ENCODE peak calls at places on chromosomes 2 and 18, in six cellular contexts. One of them, this sample, is unnamed.

GRCh38 chr2:151843669-151844017 is 15.4 kb upstream of the ARL5A start:
- DNase-seq in suprapubic skin: no peak
- DNase-seq in cardiac muscle cell: no peak
- DNase-seq in tibial nerve: no peak
- DNase-seq in dorsolateral prefrontal cortex: no peak
- DNase-seq in astrocyte of the spinal cord: no peak
- DNase-seq in this sample: no peak

GRCh38 chr2:157032019-157032418 is 225.5 kb upstream of the GALNT5 start:
- DNase-seq in suprapubic skin: no peak
- DNase-seq in cardiac muscle cell: no peak
- DNase-seq in tibial nerve: no peak
- DNase-seq in dorsolateral prefrontal cortex: no peak
- DNase-seq in astrocyte of the spinal cord: peak; percentile 94
- DNase-seq in this sample: no peak

GRCh38 chr2:128449226-128450061 is 130.8 kb upstream of the HS6ST1 start:
- DNase-seq in suprapubic skin: peak; percentile 50
- DNase-seq in cardiac muscle cell: no peak
- DNase-seq in tibial nerve: no peak
- DNase-seq in dorsolateral prefrontal cortex: no peak
- DNase-seq in astrocyte of the spinal cord: no peak
- DNase-seq in this sample: peak; percentile 8

GRCh38 chr2:108554530-108554929 is 20.3 kb downstream of the LIMS1 start:
- DNase-seq in suprapubic skin: no peak
- DNase-seq in cardiac muscle cell: no peak
- DNase-seq in tibial nerve: no peak
- DNase-seq in dorsolateral prefrontal cortex: no peak
- DNase-seq in astrocyte of the spinal cord: no peak
- DNase-seq in this sample: no peak

GRCh38 chr2:3661149-3661660 is 3.2 kb downstream of the ALLC start:
- DNase-seq in suprapubic skin: no peak
- DNase-seq in cardiac muscle cell: no peak
- DNase-seq in tibial nerve: no peak
- DNase-seq in dorsolateral prefrontal cortex: no peak
- DNase-seq in astrocyte of the spinal cord: no peak
- DNase-seq in this sample: no peak

GRCh38 chr18:70288851-70289328 is at the start of gene SOCS6:
- DNase-seq in suprapubic skin: peak; percentile 68
- DNase-seq in cardiac muscle cell: peak; percentile 78
- DNase-seq in tibial nerve: no peak
- DNase-seq in dorsolateral prefrontal cortex: peak; percentile 21
- DNase-seq in astrocyte of the spinal cord: peak; percentile 58
- DNase-seq in this sample: peak; percentile 60

GRCh38 chr2:158723311-158723838 is 71.7 kb upstream of the DAPL1 start:
- DNase-seq in suprapubic skin: no peak
- DNase-seq in cardiac muscle cell: no peak
- DNase-seq in tibial nerve: no peak
- DNase-seq in dorsolateral prefrontal cortex: peak; percentile 95
- DNase-seq in astrocyte of the spinal cord: no peak
- DNase-seq in this sample: no peak

GRCh38 chr2:161273038-161273760 is 35.0 kb upstream of the PSMD14 start:
- DNase-seq in suprapubic skin: no peak
- DNase-seq in cardiac muscle cell: peak; percentile 75
- DNase-seq in tibial nerve: peak; percentile 85
- DNase-seq in dorsolateral prefrontal cortex: no peak
- DNase-seq in astrocyte of the spinal cord: peak; percentile 76
- DNase-seq in this sample: no peak

GRCh38 chr2:121659933-121660332 is 10.7 kb upstream of the CLASP1 start:
- DNase-seq in suprapubic skin: no peak
- DNase-seq in cardiac muscle cell: no peak
- DNase-seq in tibial nerve: no peak
- DNase-seq in dorsolateral prefrontal cortex: no peak
- DNase-seq in astrocyte of the spinal cord: no peak
- DNase-seq in this sample: no peak

GRCh38 chr2:62197017-62197586 is 1.2 kb downstream of the B3GNT2 start:
- DNase-seq in suprapubic skin: no peak
- DNase-seq in cardiac muscle cell: peak; percentile 29
- DNase-seq in tibial nerve: no peak
- DNase-seq in dorsolateral prefrontal cortex: no peak
- DNase-seq in astrocyte of the spinal cord: no peak
- DNase-seq in this sample: peak; percentile 34

GRCh38 chr18:30527226-30527625 is 515.3 kb downstream of the DSC3 start:
- DNase-seq in suprapubic skin: no peak
- DNase-seq in cardiac muscle cell: peak; percentile 38
- DNase-seq in tibial nerve: no peak
- DNase-seq in dorsolateral prefrontal cortex: no peak
- DNase-seq in astrocyte of the spinal cord: no peak
- DNase-seq in this sample: no peak

GRCh38 chr18:80159713-80160636 is 50.9 kb downstream of the ADNP2 start:
- DNase-seq in suprapubic skin: no peak
- DNase-seq in cardiac muscle cell: no peak
- DNase-seq in tibial nerve: no peak
- DNase-seq in dorsolateral prefrontal cortex: peak; percentile 28
- DNase-seq in astrocyte of the spinal cord: no peak
- DNase-seq in this sample: no peak

GRCh38 chr18:46649071-46649862 is 7.8 kb downstream of the LOXHD1 start:
- DNase-seq in suprapubic skin: peak; percentile 29
- DNase-seq in cardiac muscle cell: peak; percentile 44
- DNase-seq in tibial nerve: no peak
- DNase-seq in dorsolateral prefrontal cortex: peak; percentile 49
- DNase-seq in astrocyte of the spinal cord: no peak
- DNase-seq in this sample: no peak

GRCh38 chr2:84537251-84537650 is 21.0 kb downstream of the DNAH6 start:
- DNase-seq in suprapubic skin: no peak
- DNase-seq in cardiac muscle cell: no peak
- DNase-seq in tibial nerve: no peak
- DNase-seq in dorsolateral prefrontal cortex: no peak
- DNase-seq in astrocyte of the spinal cord: no peak
- DNase-seq in this sample: no peak

GRCh38 chr2:73895473-73895872 is 2.7 kb downstream of the ACTG2 start:
- DNase-seq in suprapubic skin: no peak
- DNase-seq in cardiac muscle cell: no peak
- DNase-seq in tibial nerve: no peak
- DNase-seq in dorsolateral prefrontal cortex: no peak
- DNase-seq in astrocyte of the spinal cord: no peak
- DNase-seq in this sample: no peak

GRCh38 chr2:234670804-234671203 is 173.9 kb upstream of the ARL4C start:
- DNase-seq in suprapubic skin: no peak
- DNase-seq in cardiac muscle cell: no peak
- DNase-seq in tibial nerve: no peak
- DNase-seq in dorsolateral prefrontal cortex: no peak
- DNase-seq in astrocyte of the spinal cord: no peak
- DNase-seq in this sample: no peak

GRCh38 chr2:189221811-189222210 is 42.2 kb upstream of the COL5A2 start:
- DNase-seq in suprapubic skin: no peak
- DNase-seq in cardiac muscle cell: no peak
- DNase-seq in tibial nerve: no peak
- DNase-seq in dorsolateral prefrontal cortex: no peak
- DNase-seq in astrocyte of the spinal cord: peak; percentile 57
- DNase-seq in this sample: no peak

GRCh38 chr2:238286987-238287386 is 1.4 kb downstream of the PER2 start:
- DNase-seq in suprapubic skin: no peak
- DNase-seq in cardiac muscle cell: no peak
- DNase-seq in tibial nerve: no peak
- DNase-seq in dorsolateral prefrontal cortex: peak; percentile 73
- DNase-seq in astrocyte of the spinal cord: peak; percentile 10
- DNase-seq in this sample: no peak

GRCh38 chr2:209525834-209526281 is 102.0 kb downstream of the MAP2 start:
- DNase-seq in suprapubic skin: no peak
- DNase-seq in cardiac muscle cell: no peak
- DNase-seq in tibial nerve: no peak
- DNase-seq in dorsolateral prefrontal cortex: no peak
- DNase-seq in astrocyte of the spinal cord: peak; percentile 93
- DNase-seq in this sample: no peak

GRCh38 chr2:134148172-134148571 is 105.7 kb upstream of the MGAT5 start:
- DNase-seq in suprapubic skin: no peak
- DNase-seq in cardiac muscle cell: no peak
- DNase-seq in tibial nerve: no peak
- DNase-seq in dorsolateral prefrontal cortex: no peak
- DNase-seq in astrocyte of the spinal cord: no peak
- DNase-seq in this sample: no peak

DNA sequence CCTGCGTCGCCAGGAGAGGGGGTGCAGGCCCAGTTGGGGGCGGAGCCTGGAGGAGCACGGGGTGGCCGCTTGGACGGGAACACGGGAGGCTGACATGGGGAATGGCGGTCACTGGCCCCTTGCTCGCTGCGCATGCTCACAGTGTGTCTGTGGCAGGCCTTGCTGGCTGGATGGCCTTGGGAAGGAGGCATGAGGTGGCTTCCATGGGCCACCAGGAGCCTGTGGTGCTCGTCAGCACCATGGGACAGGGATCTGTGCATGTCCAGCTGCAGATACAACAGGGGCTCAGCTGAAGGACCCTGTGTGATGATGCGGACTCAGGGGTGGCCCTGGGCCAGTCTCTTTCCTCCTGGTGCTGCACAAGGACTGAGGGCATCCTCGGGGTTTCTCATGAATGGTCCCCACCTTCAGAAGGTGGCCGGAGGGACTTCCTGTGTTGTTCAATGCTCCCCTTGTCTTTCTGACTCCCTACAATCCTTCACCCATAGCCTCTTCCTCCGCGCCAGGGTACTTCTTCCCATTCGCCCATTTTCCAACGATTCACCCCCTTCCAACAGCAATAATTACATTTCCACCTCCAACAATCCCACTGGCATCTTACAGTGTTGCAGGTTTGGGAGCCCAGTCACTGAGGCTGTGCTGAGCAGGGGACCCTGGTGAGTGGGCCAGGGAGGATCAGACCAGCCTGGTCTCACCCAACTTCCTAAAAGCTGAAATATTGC is 3.4 kb upstream of the SP140L start:
- DNase-seq in suprapubic skin: no peak
- DNase-seq in cardiac muscle cell: no peak
- DNase-seq in tibial nerve: no peak
- DNase-seq in dorsolateral prefrontal cortex: no peak
- DNase-seq in astrocyte of the spinal cord: no peak
- DNase-seq in this sample: no peak
- TF ChIP-seq CTCF in suprapubic skin: no peak
- TF ChIP-seq CTCF in cardiac muscle cell: peak; percentile 3
- TF ChIP-seq CTCF in tibial nerve: no peak
- TF ChIP-seq CTCF in dorsolateral prefrontal cortex: no peak
- TF ChIP-seq CTCF in astrocyte of the spinal cord: no peak
- TF ChIP-seq CTCF in this sample: no peak

GRCh38 chr18:62659698-62660097 is 55.6 kb upstream of the PHLPP1 start:
- DNase-seq in suprapubic skin: no peak
- DNase-seq in cardiac muscle cell: no peak
- DNase-seq in tibial nerve: no peak
- DNase-seq in dorsolateral prefrontal cortex: no peak
- DNase-seq in astrocyte of the spinal cord: no peak
- DNase-seq in this sample: no peak
- TF ChIP-seq CTCF in suprapubic skin: no peak
- TF ChIP-seq CTCF in cardiac muscle cell: no peak
- TF ChIP-seq CTCF in tibial nerve: no peak
- TF ChIP-seq CTCF in dorsolateral prefrontal cortex: no peak
- TF ChIP-seq CTCF in astrocyte of the spinal cord: no peak
- TF ChIP-seq CTCF in this sample: no peak

GRCh38 chr2:241891988-241892298 is 22.4 kb downstream of the RTP5 start:
- DNase-seq in suprapubic skin: no peak
- DNase-seq in cardiac muscle cell: no peak
- DNase-seq in tibial nerve: no peak
- DNase-seq in dorsolateral prefrontal cortex: no peak
- DNase-seq in astrocyte of the spinal cord: no peak
- DNase-seq in this sample: no peak

GRCh38 chr2:241892299-241893137 is 23.0 kb downstream of the RTP5 start:
- DNase-seq in suprapubic skin: peak; percentile 64
- DNase-seq in cardiac muscle cell: no peak
- DNase-seq in tibial nerve: no peak
- DNase-seq in dorsolateral prefrontal cortex: no peak
- DNase-seq in astrocyte of the spinal cord: no peak
- DNase-seq in this sample: no peak

GRCh38 chr2:241893265-241893664 is 23.7 kb downstream of the RTP5 start:
- DNase-seq in suprapubic skin: peak; percentile 42
- DNase-seq in cardiac muscle cell: no peak
- DNase-seq in tibial nerve: no peak
- DNase-seq in dorsolateral prefrontal cortex: no peak
- DNase-seq in astrocyte of the spinal cord: no peak
- DNase-seq in this sample: no peak

GRCh38 chr2:241890524-241891235 is 21.2 kb downstream of the RTP5 start:
- DNase-seq in suprapubic skin: no peak
- DNase-seq in cardiac muscle cell: no peak
- DNase-seq in tibial nerve: no peak
- DNase-seq in dorsolateral prefrontal cortex: no peak
- DNase-seq in astrocyte of the spinal cord: no peak
- DNase-seq in this sample: no peak

GRCh38 chr2:241891315-241891987 is 21.9 kb downstream of the RTP5 start:
- DNase-seq in suprapubic skin: no peak
- DNase-seq in cardiac muscle cell: no peak
- DNase-seq in tibial nerve: no peak
- DNase-seq in dorsolateral prefrontal cortex: no peak
- DNase-seq in astrocyte of the spinal cord: no peak
- DNase-seq in this sample: no peak
- TF ChIP-seq CTCF in suprapubic skin: no peak
- TF ChIP-seq CTCF in cardiac muscle cell: no peak
- TF ChIP-seq CTCF in tibial nerve: no peak
- TF ChIP-seq CTCF in dorsolateral prefrontal cortex: no peak
- TF ChIP-seq CTCF in astrocyte of the spinal cord: no peak
- TF ChIP-seq CTCF in this sample: no peak

DNA sequence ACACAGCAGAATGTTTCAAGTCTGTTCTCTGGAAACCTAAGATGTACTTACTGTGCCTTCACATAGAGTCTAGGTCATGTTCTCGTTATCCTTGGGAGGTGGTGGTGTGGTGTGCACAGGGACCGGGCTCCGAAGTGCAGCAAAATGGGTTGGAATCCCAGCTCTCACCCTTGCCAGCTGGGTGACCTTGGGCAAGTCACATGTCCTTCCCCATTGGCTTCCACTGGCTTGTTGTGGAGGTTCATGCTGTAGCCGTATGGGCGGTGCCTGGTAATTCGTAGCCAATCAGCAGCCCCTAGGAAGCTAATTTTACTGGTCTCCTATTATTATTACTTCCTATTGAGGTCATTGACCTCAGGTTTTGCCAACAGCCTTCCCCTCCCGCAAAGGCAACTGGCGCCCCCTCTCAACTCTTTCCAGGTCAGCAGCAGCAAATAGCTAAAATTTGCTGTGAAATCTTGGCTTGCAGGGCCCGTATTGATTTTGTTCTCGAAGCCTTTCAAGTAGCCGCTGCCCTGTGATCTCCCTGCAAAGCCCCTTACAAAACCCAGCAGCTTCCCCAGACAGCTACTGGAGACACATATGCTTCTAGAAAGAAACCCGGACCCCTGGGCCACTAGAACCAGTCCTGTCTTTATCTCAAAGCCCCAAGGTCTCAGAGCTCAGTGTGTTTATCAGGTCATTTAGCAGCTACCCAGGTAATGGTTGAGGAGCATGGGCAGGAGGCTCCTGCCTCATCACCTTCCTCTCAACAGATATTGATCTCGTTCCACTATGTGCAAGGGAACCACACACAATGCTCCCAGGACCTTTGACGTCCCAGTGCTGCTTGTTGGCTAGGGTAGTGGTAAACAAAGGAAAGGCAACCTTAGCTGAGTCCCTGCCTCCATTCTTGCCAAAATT is 66.5 kb upstream of the SLC1A4 start:
- DNase-seq in suprapubic skin: no peak
- DNase-seq in cardiac muscle cell: no peak
- DNase-seq in tibial nerve: no peak
- DNase-seq in dorsolateral prefrontal cortex: no peak
- DNase-seq in astrocyte of the spinal cord: no peak
- DNase-seq in this sample: peak; percentile 22
- TF ChIP-seq CTCF in suprapubic skin: no peak
- TF ChIP-seq CTCF in cardiac muscle cell: no peak
- TF ChIP-seq CTCF in tibial nerve: no peak
- TF ChIP-seq CTCF in dorsolateral prefrontal cortex: no peak
- TF ChIP-seq CTCF in astrocyte of the spinal cord: no peak
- TF ChIP-seq CTCF in this sample: peak; percentile 36

GRCh38 chr2:171568085-171568484 is 45.8 kb downstream of the CYBRD1 start:
- DNase-seq in suprapubic skin: no peak
- DNase-seq in cardiac muscle cell: no peak
- DNase-seq in tibial nerve: no peak
- DNase-seq in dorsolateral prefrontal cortex: no peak
- DNase-seq in astrocyte of the spinal cord: no peak
- DNase-seq in this sample: no peak
- TF ChIP-seq CTCF in suprapubic skin: no peak
- TF ChIP-seq CTCF in cardiac muscle cell: no peak
- TF ChIP-seq CTCF in tibial nerve: no peak
- TF ChIP-seq CTCF in dorsolateral prefrontal cortex: no peak
- TF ChIP-seq CTCF in astrocyte of the spinal cord: peak; percentile 15
- TF ChIP-seq CTCF in this sample: peak; percentile 27

This sample was measured in progenitor cell of endocrine pancreas.